ENCODE peak calls at places on chromosomes 5 and 9, in five cellular contexts. Q is fibroblast of mammary gland, M is H7, Y is pancreas, X is left ventricle myocardium inferior. R is an unnamed sample.

GRCh38 chr5:106691701-106692100 is 979.0 kb downstream of the EFNA5 start:
- DNase-seq in Q (no peak), M (no peak), Y (no peak), X (no peak), R (no peak)

GRCh38 chr5:141843156-141843927 is 34.9 kb downstream of the PCDH1 start:
- DNase-seq in Q (no peak), M (peak; percentile 40), Y (no peak), X (no peak), R (peak; percentile 26)

GRCh38 chr9:77021928-77022782 is 2.7 kb downstream of the FOXB2 start:
- DNase-seq in Q (no peak), M (peak; percentile 39), Y (no peak), X (no peak), R (no peak)

GRCh38 chr5:156000115-156000514 is 326.8 kb upstream of the SGCD start:
- DNase-seq in Q (no peak), M (no peak), Y (no peak), X (no peak), R (no peak)

GRCh38 chr5:132260051-132260450 is 2.6 kb downstream of the PDLIM4 start:
- DNase-seq in Q (peak; percentile 58), M (peak; percentile 16), Y (peak; percentile 5), X (no peak), R (no peak)

GRCh38 chr5:123997354-123998215 is 485.6 kb downstream of the CSNK1G3 start:
- DNase-seq in Q (peak; percentile 81), M (no peak), Y (no peak), X (no peak), R (peak; percentile 87)

GRCh38 chr9:78601957-78602565 is 305.1 kb downstream of the PSAT1 start:
- DNase-seq in Q (peak; percentile 49), M (no peak), Y (peak; percentile 52), X (no peak), R (peak; percentile 61)

GRCh38 chr9:84839538-84839937 is 170.0 kb downstream of the NTRK2 start:
- DNase-seq in Q (no peak), M (no peak), Y (no peak), X (no peak), R (peak; percentile 80)

GRCh38 chr9:19130436-19130835 is 3.1 kb upstream of the PLIN2 start:
- DNase-seq in Q (no peak), M (no peak), Y (no peak), X (no peak), R (no peak)

GRCh38 chr9:77896269-77897245 is 135.1 kb downstream of the GNAQ start:
- DNase-seq in Q (no peak), M (no peak), Y (no peak), X (no peak), R (no peak)

GRCh38 chr5:55134053-55134722 is 25.8 kb upstream of the GPX8 start:
- DNase-seq in Q (no peak), M (no peak), Y (no peak), X (no peak), R (no peak)
- H3K4me3 ChIP-seq in Q (no peak overlapping the region), M (no peak overlapping the region), Y (no peak overlapping the region), X (no peak overlapping the region), R (no peak overlapping the region)

GRCh38 chr5:135028791-135029467 is 5.1 kb downstream of the PITX1 start:
- DNase-seq in Q (no peak), M (peak; percentile 91), Y (no peak), X (no peak), R (no peak)

GRCh38 chr5:135030691-135031145 is 3.3 kb downstream of the PITX1 start:
- DNase-seq in Q (no peak), M (no peak), Y (no peak), X (no peak), R (no peak)

GRCh38 chr5:135029468-135030122 is 4.4 kb downstream of the PITX1 start:
- DNase-seq in Q (no peak), M (no peak), Y (no peak), X (no peak), R (no peak)

GRCh38 chr5:135031146-135031812 is 2.7 kb downstream of the PITX1 start:
- DNase-seq in Q (no peak), M (peak; percentile 89), Y (no peak), X (peak; percentile 13), R (peak; percentile 13)

GRCh38 chr5:135030123-135030517 is 3.9 kb downstream of the PITX1 start:
- DNase-seq in Q (no peak), M (no peak), Y (no peak), X (no peak), R (no peak)
- H3K4me3 ChIP-seq in Q (no peak overlapping the region), M (no peak overlapping the region), Y (no peak overlapping the region), X (peak overlapping the region; percentile 53), R (no peak overlapping the region)

GRCh38 chr9:96413312-96414221 is 4.6 kb downstream of the ZNF367 start:
- DNase-seq in Q (no peak), M (no peak), Y (no peak), X (no peak), R (no peak)
- H3K4me3 ChIP-seq in Q (no peak overlapping the region), M (no peak overlapping the region), Y (no peak overlapping the region), X (peak overlapping the region; percentile 15), R (no peak overlapping the region)

DNA sequence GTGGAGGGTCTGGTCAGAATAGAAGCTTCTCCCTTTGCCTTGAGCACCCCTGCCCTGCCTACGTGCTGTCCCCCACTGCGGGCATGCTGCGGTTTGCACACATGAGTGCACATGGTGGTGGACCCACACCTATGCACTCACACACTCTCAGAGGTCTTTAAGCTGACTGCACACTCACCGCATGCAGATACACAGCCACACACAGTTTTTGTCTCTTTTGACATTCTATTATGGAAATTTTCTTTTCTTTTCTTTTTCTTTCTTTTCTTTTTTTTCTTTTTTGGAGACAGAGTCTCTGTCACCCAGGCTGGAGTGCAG is 585 bp upstream of the ARID3C start:
- DNase-seq in Q (no peak), M (peak; percentile 29), Y (no peak), X (no peak), R (no peak)
- H3K4me3 ChIP-seq in Q (no peak overlapping the region), M (no peak overlapping the region), Y (no peak overlapping the region), X (peak overlapping the region; percentile 65), R (no peak overlapping the region)

DNA sequence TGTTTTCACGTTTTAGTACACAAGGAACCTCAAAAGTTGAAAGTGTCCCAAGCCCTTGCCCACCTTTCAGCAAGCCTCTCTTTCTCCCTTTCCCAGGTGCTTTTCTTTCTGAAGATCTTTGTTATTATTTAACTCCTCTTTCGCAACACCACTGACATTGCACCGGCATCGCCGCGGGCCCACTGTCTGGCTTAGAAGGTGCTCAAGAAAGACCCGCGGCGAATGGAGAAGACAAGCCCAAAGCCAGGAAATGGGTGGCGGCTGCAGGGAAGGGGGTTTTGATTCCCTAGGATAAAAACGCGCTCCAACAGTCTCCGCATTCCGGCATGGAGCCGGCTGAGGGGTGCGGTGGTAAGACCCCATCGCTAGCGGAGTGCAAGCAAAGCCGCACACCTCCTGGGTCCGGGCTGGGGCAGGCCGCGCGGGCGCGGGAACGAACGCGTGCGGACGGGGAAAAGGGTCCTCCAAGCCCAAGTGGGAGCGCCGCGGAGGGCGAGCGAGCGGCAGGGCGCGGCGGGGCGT is 403 bp upstream of the AFAP1L1 start:
- DNase-seq in Q (no peak), M (no peak), Y (no peak), X (no peak), R (no peak)
- H3K4me3 ChIP-seq in Q (peak overlapping the region; percentile 55), M (peak overlapping the region; percentile 52), Y (peak overlapping the region; percentile 10), X (peak overlapping the region; percentile 73), R (peak overlapping the region; percentile 68)

GRCh38 chr9:91422832-91423711 is 560 bp downstream of the NFIL3 start:
- DNase-seq in Q (peak; percentile 90), M (no peak), Y (peak; percentile 78), X (peak; percentile 56), R (peak; percentile 91)

GRCh38 chr9:91425270-91425669 is 1.6 kb upstream of the NFIL3 start:
- DNase-seq in Q (peak; percentile 77), M (no peak), Y (no peak), X (no peak), R (no peak)

GRCh38 chr9:91424403-91425176 is 958 bp upstream of the NFIL3 start:
- DNase-seq in Q (peak; percentile 91), M (peak; percentile 65), Y (peak; percentile 79), X (peak; percentile 85), R (peak; percentile 86)

GRCh38 chr9:91421987-91422765 is 1.5 kb downstream of the NFIL3 start:
- DNase-seq in Q (no peak), M (no peak), Y (peak; percentile 38), X (no peak), R (peak; percentile 62)

GRCh38 chr9:91423785-91424402 is at the start of gene NFIL3:
- DNase-seq in Q (peak; percentile 65), M (peak; percentile 96), Y (peak; percentile 86), X (peak; percentile 84), R (peak; percentile 84)
- H3K4me3 ChIP-seq in Q (peak within 1 kb of the TSS; percentile 80), M (peak within 1 kb of the TSS; percentile 81), Y (peak within 1 kb of the TSS; percentile 51), X (peak within 1 kb of the TSS; percentile 93), R (peak within 1 kb of the TSS; percentile 88)

DNA sequence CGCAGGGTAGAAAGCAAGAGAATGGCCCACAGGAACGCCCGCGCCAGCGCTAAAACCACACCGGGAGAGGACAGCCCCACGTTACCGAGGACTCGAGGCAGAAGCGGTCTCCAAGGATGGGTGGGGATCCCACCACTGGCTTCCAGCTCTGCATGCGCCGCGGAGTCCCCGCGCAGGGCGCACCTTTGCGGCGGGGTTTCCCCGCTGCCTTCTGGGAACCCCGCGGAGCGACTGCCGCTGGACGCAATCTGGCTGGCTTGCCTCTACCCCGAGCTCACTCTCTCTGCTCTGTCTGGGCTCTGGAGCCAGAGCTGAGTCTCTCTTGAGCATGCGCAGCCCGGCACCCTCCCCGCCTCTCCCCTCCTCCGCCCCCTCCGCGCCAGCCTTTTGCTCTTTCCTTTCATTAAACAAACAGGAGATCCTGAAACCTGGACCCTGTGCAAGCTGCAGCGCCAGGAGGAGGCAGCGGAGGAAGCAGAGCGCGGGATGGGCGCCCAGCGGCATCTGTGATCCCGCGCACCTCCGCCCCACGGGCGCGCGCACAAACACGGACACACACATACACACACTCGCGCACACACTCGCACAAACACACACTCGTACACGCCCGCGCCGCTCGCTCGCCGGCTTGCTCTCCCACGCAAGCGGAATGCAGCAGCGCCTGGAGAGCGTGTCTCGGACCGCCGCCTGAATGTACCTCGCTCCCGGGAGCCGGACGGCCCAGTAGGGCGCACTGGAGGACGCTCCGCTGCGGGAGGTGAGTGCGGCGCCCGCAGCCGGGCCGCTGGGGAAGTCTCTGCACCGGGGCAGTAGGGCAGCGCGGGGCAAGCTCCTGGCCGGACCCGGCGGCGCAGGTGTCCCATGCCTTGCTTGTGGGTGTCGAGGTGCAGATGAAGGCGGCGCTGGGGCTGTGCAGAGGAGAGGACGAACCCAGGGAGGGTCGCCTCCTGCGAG is at the start of gene PLPPR1:
- DNase-seq in Q (peak; percentile 32), M (peak; percentile 91), Y (peak; percentile 55), X (peak; percentile 18), R (peak; percentile 24)
- H3K4me3 ChIP-seq in Q (peak within 1 kb of the TSS; percentile 36), M (peak within 1 kb of the TSS; percentile 85), Y (peak within 1 kb of the TSS; percentile 49), X (peak within 1 kb of the TSS; percentile 66), R (peak within 1 kb of the TSS; percentile 57)

GRCh38 chr5:135489466-135490244 is 37.5 kb upstream of the TIFAB start:
- DNase-seq in Q (peak; percentile 15), M (peak; percentile 78), Y (no peak), X (no peak), R (no peak)
- H3K4me3 ChIP-seq in Q (peak overlapping the region; percentile 37), M (peak overlapping the region; percentile 19), Y (no peak overlapping the region), X (peak overlapping the region; percentile 57), R (peak overlapping the region; percentile 56)

R was measured in AG10803.